ENCODE peak calls at places on chromosomes 5 and 9, in six cellular contexts. Q is HL-60, T is HepG2, E is H1, M is SK-N-SH, C is GM12878. K is an unnamed sample.

GRCh38 chr5:94021246-94021645 is 279.8 kb upstream of the POU5F2 start:
- DNase-seq in Q (no peak), T (peak; percentile 73), E (no peak), M (peak; percentile 4), C (no peak), K (no peak)

GRCh38 chr5:123701511-123702200 is 189.7 kb downstream of the CSNK1G3 start:
- DNase-seq in Q (no peak), T (no peak), E (no peak), M (no peak), C (no peak), K (no peak)

GRCh38 chr9:113955076-113955752 is 79.1 kb downstream of the ZNF618 start:
- DNase-seq in Q (no peak), T (no peak), E (no peak), M (no peak), C (no peak), K (no peak)

GRCh38 chr5:67149933-67150523 is 46.6 kb downstream of the CD180 start:
- DNase-seq in Q (no peak), T (no peak), E (no peak), M (peak; percentile 43), C (no peak), K (peak; percentile 9)

GRCh38 chr9:71909887-71910601 is 949 bp downstream of the ABHD17B start:
- DNase-seq in Q (peak; percentile 44), T (peak; percentile 31), E (no peak), M (peak; percentile 70), C (no peak), K (peak; percentile 35)

GRCh38 chr5:1108008-1108864 is 3.6 kb downstream of the SLC12A7 start:
- DNase-seq in Q (peak; percentile 67), T (no peak), E (no peak), M (no peak), C (no peak), K (no peak)

GRCh38 chr5:946720-947625 is 54.3 kb downstream of the TRIP13 start:
- DNase-seq in Q (no peak), T (no peak), E (no peak), M (peak; percentile 23), C (no peak), K (no peak)

GRCh38 chr5:85132269-85132668 is 747.6 kb upstream of the EDIL3 start:
- DNase-seq in Q (no peak), T (no peak), E (no peak), M (no peak), C (no peak), K (no peak)

GRCh38 chr5:9350301-9350797 is 195.5 kb downstream of the SEMA5A start:
- DNase-seq in Q (no peak), T (no peak), E (no peak), M (no peak), C (no peak), K (no peak)

GRCh38 chr5:151718653-151719052 is 31.9 kb upstream of the SPARC start:
- DNase-seq in Q (no peak), T (no peak), E (no peak), M (no peak), C (no peak), K (no peak)

GRCh38 chr5:78574731-78575161 is 73.8 kb downstream of the LHFPL2 start:
- DNase-seq in Q (no peak), T (peak; percentile 52), E (no peak), M (no peak), C (peak; percentile 64), K (no peak)

GRCh38 chr5:132102101-132102701 is 28.6 kb downstream of the CSF2 start:
- DNase-seq in Q (no peak), T (no peak), E (no peak), M (no peak), C (no peak), K (no peak)

GRCh38 chr5:127094161-127094560 is 20.9 kb upstream of the C5orf63 start:
- DNase-seq in Q (no peak), T (no peak), E (no peak), M (no peak), C (no peak), K (no peak)

GRCh38 chr9:69078581-69078980 is 43.0 kb downstream of the FXN start:
- DNase-seq in Q (no peak), T (no peak), E (no peak), M (no peak), C (no peak), K (no peak)

GRCh38 chr9:135531096-135531495 is 9.9 kb downstream of the LCN1 start:
- DNase-seq in Q (no peak), T (no peak), E (no peak), M (no peak), C (no peak), K (no peak)

GRCh38 chr5:15789661-15790060 is 289.7 kb downstream of the FBXL7 start:
- DNase-seq in Q (no peak), T (no peak), E (no peak), M (no peak), C (no peak), K (no peak)

DNA sequence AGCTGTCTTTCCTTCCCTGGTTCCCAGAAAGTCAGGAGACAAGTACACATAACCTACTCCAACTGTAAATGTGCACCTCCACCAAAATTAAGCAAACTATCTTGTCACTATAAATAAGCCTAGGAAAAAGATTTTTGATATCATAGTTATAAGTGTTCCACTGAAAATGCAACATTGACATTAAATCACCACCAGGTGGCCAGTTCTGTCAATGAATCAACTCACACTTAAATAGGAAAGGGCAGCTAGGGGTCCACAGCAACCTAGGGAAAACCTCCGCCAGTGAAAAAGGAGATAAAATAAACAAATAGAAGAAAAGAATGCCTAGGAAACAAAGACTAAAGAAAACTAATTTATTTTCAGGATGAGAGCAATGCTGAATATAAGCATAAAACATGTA is 243.0 kb upstream of the PTPRD start:
- DNase-seq in Q (no peak), T (no peak), E (no peak), M (no peak), C (no peak), K (no peak)
- TF ChIP-seq GABPA in Q (no peak), T (no peak), E (no peak), M (no peak), C (no peak), K (no peak)

GRCh38 chr5:14223372-14223771 is 80.2 kb downstream of the TRIO start:
- DNase-seq in Q (no peak), T (no peak), E (no peak), M (no peak), C (no peak), K (no peak)
- TF ChIP-seq GABPA in Q (no peak), T (no peak), E (no peak), M (no peak), C (no peak), K (no peak)

GRCh38 chr5:65032250-65032649 is 263.5 kb downstream of the CWC27 start:
- DNase-seq in Q (no peak), T (no peak), E (no peak), M (no peak), C (no peak), K (no peak)
- TF ChIP-seq GABPA in Q (no peak), T (no peak), E (no peak), M (no peak), C (no peak), K (peak; percentile 55)

GRCh38 chr5:37839441-37840035 is 303 bp downstream of the GDNF start:
- DNase-seq in Q (peak; percentile 27), T (peak; percentile 35), E (no peak), M (peak; percentile 70), C (no peak), K (no peak)
- TF ChIP-seq GABPA in Q (no peak), T (no peak), E (no peak), M (no peak), C (no peak), K (no peak)

GRCh38 chr5:35851282-35851681 is 5.4 kb upstream of the IL7R start:
- DNase-seq in Q (no peak), T (no peak), E (no peak), M (no peak), C (no peak), K (no peak)
- TF ChIP-seq GABPA in Q (no peak), T (no peak), E (no peak), M (no peak), C (no peak), K (no peak)

GRCh38 chr5:55030220-55030619 is 6.2 kb downstream of the GZMK start:
- DNase-seq in Q (no peak), T (no peak), E (no peak), M (no peak), C (no peak), K (no peak)
- TF ChIP-seq GABPA in Q (no peak), T (no peak), E (no peak), M (no peak), C (no peak), K (no peak)

DNA sequence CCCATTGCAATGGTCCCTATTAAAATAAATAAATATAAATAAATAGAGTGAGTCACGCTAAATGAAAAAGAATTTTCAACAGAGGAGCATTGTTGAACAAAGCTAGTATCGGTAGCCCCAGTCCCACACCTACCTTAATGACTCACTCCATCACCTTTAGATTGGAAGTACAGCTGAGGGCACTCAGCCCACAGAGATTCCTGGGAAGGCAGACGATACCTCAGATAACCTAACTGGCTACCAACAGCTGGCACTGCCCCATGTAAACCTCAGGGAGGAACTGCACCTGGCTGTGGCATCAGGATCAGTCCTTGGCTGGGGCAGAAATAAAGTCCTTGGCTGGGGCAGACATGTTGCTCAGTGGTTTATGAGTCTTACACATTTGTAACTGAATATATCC is 49.3 kb downstream of the SPRY4 start:
- DNase-seq in Q (no peak), T (no peak), E (no peak), M (no peak), C (no peak), K (no peak)
- TF ChIP-seq GABPA in Q (no peak), T (no peak), E (no peak), M (no peak), C (no peak), K (no peak)

DNA sequence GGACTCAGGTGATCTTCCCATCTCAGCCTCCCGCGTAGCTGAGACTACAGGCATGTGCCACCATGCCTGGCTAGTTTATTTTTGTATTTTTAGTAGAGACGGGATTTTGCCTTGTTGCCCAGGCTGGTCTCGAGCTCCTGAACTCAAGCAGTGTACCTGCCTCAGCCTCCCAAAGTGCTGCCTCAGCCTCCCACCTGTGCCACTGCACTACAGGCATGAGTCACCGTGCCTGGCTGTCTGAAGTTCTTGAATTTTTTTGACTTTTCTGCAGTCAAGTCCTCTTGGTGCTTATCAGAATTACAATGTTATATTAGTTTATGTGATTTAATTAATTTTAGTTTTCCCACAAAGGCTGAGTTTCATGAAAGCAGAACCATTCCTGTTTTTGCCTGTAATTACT is 9.8 kb downstream of the SPIN1 start:
- DNase-seq in Q (no peak), T (no peak), E (no peak), M (no peak), C (no peak), K (no peak)
- TF ChIP-seq GABPA in Q (no peak), T (no peak), E (no peak), M (no peak), C (no peak), K (no peak)

DNA sequence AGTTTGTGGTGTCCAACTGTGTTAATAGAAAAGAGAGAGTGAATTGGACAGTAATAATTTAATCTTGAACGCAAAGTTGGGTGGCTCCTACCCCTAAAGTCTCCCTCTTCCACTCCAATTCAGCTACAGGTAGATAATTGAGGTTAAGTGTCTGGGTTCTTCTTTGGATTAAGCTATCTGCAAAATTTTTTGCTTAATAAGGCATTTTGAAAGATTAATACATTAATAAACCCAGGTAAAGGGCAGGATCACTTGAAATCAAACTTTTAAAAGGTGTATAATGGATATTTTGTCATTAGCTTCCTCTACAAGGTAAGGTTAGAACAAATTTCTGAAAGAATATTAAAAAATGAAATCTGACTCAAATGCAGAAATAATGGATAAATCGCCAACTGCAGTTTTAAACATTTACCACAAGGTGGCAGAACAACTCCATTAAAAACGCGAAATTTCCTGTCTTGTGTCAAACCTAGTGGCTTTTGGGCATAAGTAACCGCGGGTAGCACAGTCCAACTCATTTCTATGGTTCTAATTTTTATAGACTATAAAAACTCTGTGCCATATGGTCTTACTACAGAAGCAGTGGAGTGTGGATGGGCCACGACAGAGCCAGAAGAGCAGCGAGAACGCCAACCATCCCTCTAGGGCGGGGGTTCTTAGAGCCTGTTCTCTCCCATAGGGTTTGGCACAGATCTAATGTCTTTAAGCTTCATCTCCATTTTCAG is 276.5 kb downstream of the ARHGEF28 start:
- DNase-seq in Q (peak; percentile 4), T (peak; percentile 41), E (peak; percentile 21), M (peak; percentile 58), C (peak; percentile 55), K (peak; percentile 55)
- TF ChIP-seq GABPA in Q (no peak), T (no peak), E (no peak), M (no peak), C (no peak), K (no peak)

K was measured in K562.